ENCODE peak calls at places on chromosomes 6 and 20, in four cellular contexts. X, B, I and U are unnamed samples.

GRCh38 chr6:21348462-21349195 is 244.9 kb upstream of the SOX4 start:
- DNase-seq in X (no peak), B (peak; percentile 63), I (peak; percentile 83), U (no peak)

GRCh38 chr6:45109551-45109950 is 218.6 kb upstream of the RUNX2 start:
- DNase-seq in X (no peak), B (no peak), I (no peak), U (no peak)

GRCh38 chr6:161575508-161576254 is 301.8 kb upstream of the AGPAT4 start:
- DNase-seq in X (no peak), B (no peak), I (peak; percentile 21), U (no peak)

GRCh38 chr6:47250302-47250701 is 59.4 kb downstream of the TNFRSF21 start:
- DNase-seq in X (no peak), B (no peak), I (no peak), U (no peak)

GRCh38 chr6:42221546-42221945 is 3.9 kb upstream of the MRPS10 start:
- DNase-seq in X (no peak), B (no peak), I (no peak), U (no peak)

GRCh38 chr6:118391086-118391485 is 157.0 kb upstream of the PLN start:
- DNase-seq in X (no peak), B (no peak), I (no peak), U (no peak)

GRCh38 chr6:148492654-148493290 is 150.1 kb downstream of the SASH1 start:
- DNase-seq in X (no peak), B (no peak), I (no peak), U (no peak)

GRCh38 chr6:130406935-130407532 is 41.2 kb downstream of the TMEM200A start:
- DNase-seq in X (no peak), B (no peak), I (peak; percentile 26), U (no peak)

GRCh38 chr6:130034815-130035146 is 16.4 kb downstream of the L3MBTL3 start:
- DNase-seq in X (no peak), B (no peak), I (no peak), U (no peak)

GRCh38 chr6:139330271-139330670 is 38.5 kb upstream of the TXLNB start:
- DNase-seq in X (no peak), B (no peak), I (no peak), U (no peak)

GRCh38 chr6:100085162-100085431 is 91.1 kb upstream of the MCHR2 start:
- DNase-seq in X (no peak), B (no peak), I (no peak), U (no peak)

GRCh38 chr20:1857403-1857941 is 37.7 kb upstream of the SIRPA start:
- DNase-seq in X (no peak), B (no peak), I (peak; percentile 81), U (no peak)

GRCh38 chr20:53891306-53891894 is 179.0 kb downstream of the BCAS1 start:
- DNase-seq in X (no peak), B (no peak), I (no peak), U (no peak)

GRCh38 chr20:49482621-49483017 is at the start of gene KCNB1:
- DNase-seq in X (no peak), B (peak; percentile 54), I (peak; percentile 91), U (peak; percentile 15)

GRCh38 chr20:45128066-45128465 is 3.8 kb upstream of the WFDC12 start:
- DNase-seq in X (no peak), B (no peak), I (peak; percentile 28), U (no peak)

GRCh38 chr6:166998256-166999144 is 697 bp upstream of the CEP43 start:
- DNase-seq in X (no peak), B (peak; percentile 21), I (peak; percentile 43), U (no peak)

GRCh38 chr6:2054516-2055067 is 190.8 kb downstream of the GMDS start:
- DNase-seq in X (no peak), B (no peak), I (no peak), U (no peak)

GRCh38 chr6:9999806-10000205 is 415.1 kb downstream of the TFAP2A start:
- DNase-seq in X (no peak), B (no peak), I (no peak), U (no peak)

GRCh38 chr6:144835322-144835721 is 550.2 kb downstream of the UTRN start:
- DNase-seq in X (no peak), B (no peak), I (no peak), U (no peak)

GRCh38 chr6:30883743-30884520 is at the start of gene DDR1:
- DNase-seq in X (no peak), B (peak; percentile 65), I (peak; percentile 68), U (no peak)

GRCh38 chr6:131250121-131250520 is 114.9 kb downstream of the AKAP7 start:
- DNase-seq in X (no peak), B (peak; percentile 50), I (peak; percentile 74), U (no peak)

GRCh38 chr20:45095753-45096371 is 5.1 kb downstream of the KCNS1 start:
- DNase-seq in X (peak; percentile 28), B (peak; percentile 69), I (peak; percentile 80), U (no peak)

GRCh38 chr6:53524455-53524815 is 20.5 kb downstream of the GCLC start:
- DNase-seq in X (no peak), B (peak; percentile 57), I (peak; percentile 69), U (no peak)

GRCh38 chr6:25862199-25862598 is 11.8 kb downstream of the SLC17A3 start:
- DNase-seq in X (no peak), B (no peak), I (peak; percentile 2), U (no peak)

GRCh38 chr6:47844881-47845280 is 63.0 kb downstream of the OPN5 start:
- DNase-seq in X (no peak), B (no peak), I (no peak), U (no peak)

GRCh38 chr6:45663181-45664180 is 285.7 kb upstream of the SUPT3H start:
- DNase-seq in X (no peak), B (peak; percentile 51), I (peak; percentile 76), U (no peak)

GRCh38 chr6:86306210-86306609 is 631.1 kb upstream of the HTR1E start:
- DNase-seq in X (no peak), B (no peak), I (no peak), U (no peak)

GRCh38 chr6:219641-220198 is 72.6 kb upstream of the DUSP22 start:
- DNase-seq in X (no peak), B (peak; percentile 16), I (peak; percentile 59), U (no peak)

GRCh38 chr20:56171087-56172012 is 77.2 kb upstream of the MC3R start:
- DNase-seq in X (no peak), B (peak; percentile 5), I (peak; percentile 64), U (no peak)

GRCh38 chr20:376089-376488 is 4.5 kb upstream of the TRIB3 start:
- DNase-seq in X (no peak), B (no peak), I (no peak), U (no peak)

GRCh38 chr20:49045440-49046086 is 549 bp upstream of the CSE1L start:
- DNase-seq in X (no peak), B (no peak), I (peak; percentile 32), U (no peak)

GRCh38 chr6:35044145-35044745 is 96.9 kb downstream of the TCP11 start:
- DNase-seq in X (no peak), B (no peak), I (no peak), U (no peak)